ENCODE peak calls at places on chromosomes 3 and 15, in seven cellular contexts. One of them, this sample, is unnamed. For H3K9me3, the result is how much of the 10 kb centered on the place peaks cover.

GRCh38 chr3:134666466-134666865 is 15.6 kb upstream of the KY start:
- DNase-seq in tibial artery: no peak
- DNase-seq in GM23248: peak
- DNase-seq in uterus: no peak
- DNase-seq in Caco-2: no peak
- DNase-seq in Peyer's patch: no peak
- DNase-seq in psoas muscle: peak
- DNase-seq in this sample: no peak

GRCh38 chr15:40252438-40253178 is 13.7 kb downstream of the PAK6 start:
- DNase-seq in uterus: no peak
- DNase-seq in GM23248: peak
- DNase-seq in Peyer's patch: peak
- DNase-seq in psoas muscle: peak
- DNase-seq in tibial artery: no peak
- DNase-seq in Caco-2: no peak
- DNase-seq in this sample: peak

GRCh38 chr3:135597855-135598254 is 367.7 kb upstream of the PPP2R3A start:
- DNase-seq in tibial artery: no peak
- DNase-seq in Peyer's patch: no peak
- DNase-seq in GM23248: no peak
- DNase-seq in psoas muscle: no peak
- DNase-seq in Caco-2: no peak
- DNase-seq in uterus: no peak
- DNase-seq in this sample: no peak

GRCh38 chr3:3699816-3700633 is 99.2 kb upstream of the LRRN1 start:
- DNase-seq in GM23248: no peak
- DNase-seq in Caco-2: no peak
- DNase-seq in uterus: no peak
- DNase-seq in psoas muscle: no peak
- DNase-seq in Peyer's patch: no peak
- DNase-seq in tibial artery: no peak
- DNase-seq in this sample: no peak

GRCh38 chr15:66780172-66780972 is 78.3 kb downstream of the SMAD6 start:
- DNase-seq in psoas muscle: no peak
- DNase-seq in tibial artery: no peak
- DNase-seq in uterus: peak
- DNase-seq in Peyer's patch: peak
- DNase-seq in GM23248: peak
- DNase-seq in Caco-2: no peak
- DNase-seq in this sample: peak

GRCh38 chr3:179321585-179322322 is 1.1 kb upstream of the ZNF639 start:
- DNase-seq in psoas muscle: no peak
- DNase-seq in GM23248: peak
- DNase-seq in tibial artery: peak
- DNase-seq in uterus: peak
- DNase-seq in Caco-2: no peak
- DNase-seq in Peyer's patch: no peak
- DNase-seq in this sample: no peak

GRCh38 chr3:194130807-194131589 is 5.0 kb upstream of the HES1 start:
- DNase-seq in tibial artery: no peak
- DNase-seq in uterus: no peak
- DNase-seq in Peyer's patch: peak
- DNase-seq in psoas muscle: peak
- DNase-seq in GM23248: peak
- DNase-seq in Caco-2: peak
- DNase-seq in this sample: no peak

GRCh38 chr15:77402740-77403379 is 17.0 kb downstream of the PEAK1 start:
- DNase-seq in Caco-2: no peak
- DNase-seq in uterus: no peak
- DNase-seq in Peyer's patch: no peak
- DNase-seq in tibial artery: no peak
- DNase-seq in psoas muscle: no peak
- DNase-seq in GM23248: peak
- DNase-seq in this sample: no peak

GRCh38 chr15:74127954-74128784 is 2.2 kb upstream of the ISLR2 start:
- DNase-seq in tibial artery: no peak
- DNase-seq in GM23248: peak
- DNase-seq in Peyer's patch: peak
- DNase-seq in uterus: no peak
- DNase-seq in Caco-2: no peak
- DNase-seq in psoas muscle: peak
- DNase-seq in this sample: no peak

GRCh38 chr3:154851644-154852043 is 228.5 kb upstream of the MME start:
- DNase-seq in tibial artery: no peak
- DNase-seq in Caco-2: no peak
- DNase-seq in Peyer's patch: no peak
- DNase-seq in psoas muscle: no peak
- DNase-seq in uterus: no peak
- DNase-seq in GM23248: no peak
- DNase-seq in this sample: no peak

GRCh38 chr3:4531478-4532025 is 38.4 kb downstream of the ITPR1 start:
- DNase-seq in GM23248: no peak
- DNase-seq in tibial artery: no peak
- DNase-seq in psoas muscle: no peak
- DNase-seq in uterus: no peak
- DNase-seq in Caco-2: no peak
- DNase-seq in Peyer's patch: no peak
- DNase-seq in this sample: no peak

GRCh38 chr3:192750201-192750600 is 22.9 kb upstream of the FGF12 start:
- DNase-seq in tibial artery: no peak
- DNase-seq in psoas muscle: no peak
- DNase-seq in GM23248: no peak
- DNase-seq in Peyer's patch: no peak
- DNase-seq in uterus: no peak
- DNase-seq in Caco-2: no peak
- DNase-seq in this sample: no peak

GRCh38 chr3:39960515-39961403 is 151.3 kb downstream of the MYRIP start:
- DNase-seq in psoas muscle: no peak
- DNase-seq in Caco-2: no peak
- DNase-seq in uterus: peak
- DNase-seq in Peyer's patch: no peak
- DNase-seq in tibial artery: peak
- DNase-seq in GM23248: peak
- DNase-seq in this sample: no peak

GRCh38 chr15:75170203-75170602 is 31.5 kb upstream of the C15orf39 start:
- DNase-seq in tibial artery: no peak
- DNase-seq in psoas muscle: no peak
- DNase-seq in Peyer's patch: no peak
- DNase-seq in Caco-2: no peak
- DNase-seq in uterus: no peak
- DNase-seq in GM23248: no peak
- DNase-seq in this sample: no peak

GRCh38 chr3:11197471-11197870 is 43.2 kb downstream of the HRH1 start:
- DNase-seq in GM23248: peak
- DNase-seq in Peyer's patch: no peak
- DNase-seq in uterus: no peak
- DNase-seq in tibial artery: no peak
- DNase-seq in psoas muscle: no peak
- DNase-seq in Caco-2: no peak
- DNase-seq in this sample: no peak

GRCh38 chr3:81666502-81667121 is 94.8 kb downstream of the GBE1 start:
- DNase-seq in tibial artery: no peak
- DNase-seq in uterus: no peak
- DNase-seq in Caco-2: no peak
- DNase-seq in GM23248: peak
- DNase-seq in psoas muscle: no peak
- DNase-seq in Peyer's patch: no peak
- DNase-seq in this sample: no peak

GRCh38 chr15:88061452-88061851 is 195.1 kb downstream of the NTRK3 start:
- DNase-seq in Peyer's patch: no peak
- DNase-seq in Caco-2: no peak
- DNase-seq in tibial artery: no peak
- DNase-seq in uterus: no peak
- DNase-seq in psoas muscle: no peak
- DNase-seq in GM23248: no peak
- DNase-seq in this sample: no peak

GRCh38 chr3:192816274-192816853 is 89.0 kb upstream of the FGF12 start:
- DNase-seq in GM23248: peak
- DNase-seq in Caco-2: no peak
- DNase-seq in tibial artery: no peak
- DNase-seq in Peyer's patch: no peak
- DNase-seq in psoas muscle: no peak
- DNase-seq in uterus: no peak
- DNase-seq in this sample: no peak

GRCh38 chr3:188061133-188061532 is 92.8 kb upstream of the LPP start:
- DNase-seq in uterus: peak
- DNase-seq in Caco-2: peak
- DNase-seq in GM23248: peak
- DNase-seq in Peyer's patch: no peak
- DNase-seq in psoas muscle: no peak
- DNase-seq in tibial artery: no peak
- DNase-seq in this sample: no peak

GRCh38 chr3:76038949-76039348 is 253.6 kb upstream of the ZNF717 start:
- DNase-seq in GM23248: no peak
- DNase-seq in uterus: no peak
- DNase-seq in Peyer's patch: no peak
- DNase-seq in tibial artery: no peak
- DNase-seq in psoas muscle: no peak
- DNase-seq in Caco-2: no peak
- DNase-seq in this sample: no peak

GRCh38 chr3:184659797-184660301 is 52.0 kb downstream of the MAGEF1 start:
- DNase-seq in Caco-2: peak
- DNase-seq in Peyer's patch: no peak
- DNase-seq in GM23248: no peak
- DNase-seq in uterus: no peak
- DNase-seq in psoas muscle: peak
- DNase-seq in tibial artery: no peak
- DNase-seq in this sample: no peak

GRCh38 chr3:172522871-172523818 is at the start of gene TNFSF10:
- DNase-seq in psoas muscle: peak
- DNase-seq in tibial artery: peak
- DNase-seq in uterus: peak
- DNase-seq in Peyer's patch: peak
- DNase-seq in GM23248: peak
- DNase-seq in Caco-2: no peak
- DNase-seq in this sample: peak
- H3K4me3 ChIP-seq in psoas muscle: peak
- H3K4me3 ChIP-seq in tibial artery: peak
- H3K4me3 ChIP-seq in uterus: peak
- H3K4me3 ChIP-seq in Peyer's patch: peak
- H3K4me3 ChIP-seq in GM23248: peak
- H3K4me3 ChIP-seq in Caco-2: no peak
- H3K4me3 ChIP-seq in this sample: peak

DNA sequence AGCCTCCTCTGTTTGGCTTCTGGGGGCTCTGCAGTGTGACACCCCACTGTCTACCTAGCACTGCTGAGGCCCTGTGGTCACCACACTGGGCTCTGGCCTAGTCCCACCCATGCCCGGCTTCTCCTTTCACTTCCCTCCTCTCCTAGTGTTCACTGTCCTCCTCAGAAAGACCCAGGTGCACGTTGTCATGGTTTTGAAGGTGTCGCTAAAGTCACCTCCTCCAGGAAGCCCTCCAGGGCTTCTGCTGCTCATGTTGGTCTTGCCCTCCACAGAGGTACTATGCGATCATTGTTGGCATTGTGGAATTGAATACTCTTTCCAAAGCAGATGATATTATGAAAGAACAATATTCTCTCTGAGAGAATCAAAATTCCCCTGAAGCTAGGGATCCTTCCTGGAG is 163.5 kb downstream of the GABRG3 start:
- DNase-seq in uterus: no peak
- DNase-seq in tibial artery: no peak
- DNase-seq in Peyer's patch: no peak
- DNase-seq in psoas muscle: no peak
- DNase-seq in GM23248: no peak
- DNase-seq in Caco-2: no peak
- DNase-seq in this sample: no peak
- H3K9me3 ChIP-seq in uterus: under half
- H3K9me3 ChIP-seq in tibial artery: under half
- H3K9me3 ChIP-seq in Peyer's patch: under half
- H3K9me3 ChIP-seq in psoas muscle: under half
- H3K9me3 ChIP-seq in GM23248: under half
- H3K9me3 ChIP-seq in Caco-2: under half
- H3K9me3 ChIP-seq in this sample: under half

DNA sequence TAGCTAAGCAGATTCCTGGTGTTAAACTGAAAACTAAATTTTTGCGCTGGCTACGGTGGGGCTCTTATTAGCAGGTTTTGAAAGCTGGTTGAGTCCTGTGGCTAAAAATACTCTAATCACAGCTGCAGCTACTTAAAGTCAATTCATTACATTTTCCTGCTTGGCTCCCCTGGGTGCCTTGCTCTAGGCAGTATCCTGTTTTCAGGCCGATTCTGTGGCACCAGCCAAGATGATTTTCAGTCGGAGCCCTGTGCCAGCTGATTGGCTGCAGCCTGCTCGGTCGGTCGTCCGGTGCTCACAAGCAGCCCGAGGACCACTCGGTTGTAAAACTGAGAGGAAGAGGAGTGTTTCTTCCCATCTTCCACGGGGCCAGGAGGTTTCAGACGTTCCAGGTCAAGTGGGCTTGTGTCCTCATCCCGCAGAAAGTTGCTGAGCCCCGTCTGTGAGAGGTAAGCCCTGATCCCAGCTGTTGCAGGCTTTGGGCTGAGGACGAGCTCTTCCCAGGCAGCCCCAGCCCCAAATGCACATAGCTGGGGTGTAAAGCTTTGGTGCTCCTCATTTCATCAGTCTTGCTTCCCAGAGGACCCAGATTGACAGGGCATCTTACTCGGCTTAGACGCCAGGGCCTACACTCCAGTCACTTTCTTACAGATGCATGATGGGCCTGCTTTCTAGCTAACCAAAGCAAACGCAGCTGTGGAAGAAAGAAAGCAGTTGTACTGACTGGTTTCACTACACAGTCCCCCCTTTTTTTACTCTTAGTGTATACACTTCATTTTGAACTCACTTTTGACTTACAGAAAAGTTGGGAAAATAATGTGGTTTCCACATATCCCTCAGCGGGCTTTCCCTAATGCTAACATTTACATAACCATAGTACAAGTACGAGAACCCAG is 15.9 kb downstream of the LYSMD4 start:
- DNase-seq in uterus: no peak
- DNase-seq in GM23248: no peak
- DNase-seq in psoas muscle: no peak
- DNase-seq in tibial artery: no peak
- DNase-seq in Peyer's patch: no peak
- DNase-seq in Caco-2: no peak
- DNase-seq in this sample: no peak
- H3K4me3 ChIP-seq in uterus: no peak
- H3K4me3 ChIP-seq in GM23248: no peak
- H3K4me3 ChIP-seq in psoas muscle: no peak
- H3K4me3 ChIP-seq in tibial artery: peak
- H3K4me3 ChIP-seq in Peyer's patch: no peak
- H3K4me3 ChIP-seq in Caco-2: no peak
- H3K4me3 ChIP-seq in this sample: no peak

GRCh38 chr15:26736502-26737248 is 36.2 kb downstream of the GABRB3 start:
- DNase-seq in psoas muscle: no peak
- DNase-seq in tibial artery: no peak
- DNase-seq in GM23248: no peak
- DNase-seq in Peyer's patch: no peak
- DNase-seq in uterus: no peak
- DNase-seq in Caco-2: no peak
- DNase-seq in this sample: no peak

GRCh38 chr15:26744894-26745293 is 28.0 kb downstream of the GABRB3 start:
- DNase-seq in uterus: no peak
- DNase-seq in psoas muscle: no peak
- DNase-seq in Peyer's patch: no peak
- DNase-seq in Caco-2: no peak
- DNase-seq in GM23248: no peak
- DNase-seq in tibial artery: no peak
- DNase-seq in this sample: no peak

GRCh38 chr15:26738996-26739395 is 33.9 kb downstream of the GABRB3 start:
- DNase-seq in Peyer's patch: no peak
- DNase-seq in GM23248: no peak
- DNase-seq in Caco-2: no peak
- DNase-seq in uterus: no peak
- DNase-seq in psoas muscle: no peak
- DNase-seq in tibial artery: no peak
- DNase-seq in this sample: no peak

GRCh38 chr15:26739791-26740190 is 33.1 kb downstream of the GABRB3 start:
- DNase-seq in psoas muscle: no peak
- DNase-seq in tibial artery: no peak
- DNase-seq in uterus: no peak
- DNase-seq in Peyer's patch: no peak
- DNase-seq in GM23248: no peak
- DNase-seq in Caco-2: no peak
- DNase-seq in this sample: no peak
- H3K9me3 ChIP-seq in psoas muscle: under half
- H3K9me3 ChIP-seq in tibial artery: under half
- H3K9me3 ChIP-seq in uterus: under half
- H3K9me3 ChIP-seq in Peyer's patch: under half
- H3K9me3 ChIP-seq in GM23248: under half
- H3K9me3 ChIP-seq in Caco-2: under half
- H3K9me3 ChIP-seq in this sample: under half